ENCODE peak calls at places on chromosomes 6 and 20, in seven cellular contexts. One of them, this sample, is unnamed.

GRCh38 chr6:33729059-33729458 is 17.6 kb upstream of the UQCC2 start:
- DNase-seq in LoVo: no peak
- DNase-seq in ureter: no peak
- DNase-seq in stimulated activated CD8-positive, alpha-beta memory T cell treated with anti-CD3 and anti-CD28 coated beads, Interleukin-4, amount 100 ng/mL, for 1 hour: no peak
- DNase-seq in prostate gland: no peak
- DNase-seq in GM04503: no peak
- DNase-seq in fibroblast of pulmonary artery: no peak
- DNase-seq in this sample: no peak

GRCh38 chr6:3756516-3757010 is 5.0 kb upstream of the PXDC1 start:
- DNase-seq in stimulated activated CD8-positive, alpha-beta memory T cell treated with anti-CD3 and anti-CD28 coated beads, Interleukin-4, amount 100 ng/mL, for 1 hour: no peak
- DNase-seq in fibroblast of pulmonary artery: no peak
- DNase-seq in prostate gland: no peak
- DNase-seq in ureter: no peak
- DNase-seq in GM04503: no peak
- DNase-seq in LoVo: no peak
- DNase-seq in this sample: no peak

GRCh38 chr20:61127311-61128044 is 124.6 kb upstream of the CDH4 start:
- DNase-seq in ureter: no peak
- DNase-seq in fibroblast of pulmonary artery: peak; percentile 17
- DNase-seq in stimulated activated CD8-positive, alpha-beta memory T cell treated with anti-CD3 and anti-CD28 coated beads, Interleukin-4, amount 100 ng/mL, for 1 hour: no peak
- DNase-seq in GM04503: peak; percentile 41
- DNase-seq in prostate gland: no peak
- DNase-seq in LoVo: no peak
- DNase-seq in this sample: no peak

GRCh38 chr6:110530671-110531070 is 54.3 kb upstream of the SLC22A16 start:
- DNase-seq in ureter: no peak
- DNase-seq in GM04503: no peak
- DNase-seq in stimulated activated CD8-positive, alpha-beta memory T cell treated with anti-CD3 and anti-CD28 coated beads, Interleukin-4, amount 100 ng/mL, for 1 hour: no peak
- DNase-seq in LoVo: no peak
- DNase-seq in fibroblast of pulmonary artery: no peak
- DNase-seq in prostate gland: no peak
- DNase-seq in this sample: no peak

GRCh38 chr20:4898282-4898681 is 103.0 kb downstream of the SLC23A2 start:
- DNase-seq in LoVo: peak; percentile 73
- DNase-seq in stimulated activated CD8-positive, alpha-beta memory T cell treated with anti-CD3 and anti-CD28 coated beads, Interleukin-4, amount 100 ng/mL, for 1 hour: no peak
- DNase-seq in ureter: peak; percentile 67
- DNase-seq in GM04503: no peak
- DNase-seq in prostate gland: no peak
- DNase-seq in fibroblast of pulmonary artery: peak; percentile 68
- DNase-seq in this sample: peak; percentile 39

GRCh38 chr20:50271674-50272412 is 81.2 kb downstream of the CEBPB start:
- DNase-seq in GM04503: no peak
- DNase-seq in LoVo: no peak
- DNase-seq in fibroblast of pulmonary artery: no peak
- DNase-seq in prostate gland: no peak
- DNase-seq in ureter: no peak
- DNase-seq in stimulated activated CD8-positive, alpha-beta memory T cell treated with anti-CD3 and anti-CD28 coated beads, Interleukin-4, amount 100 ng/mL, for 1 hour: no peak
- DNase-seq in this sample: no peak

GRCh38 chr20:46312945-46313861 is 4.9 kb upstream of the CDH22 start:
- DNase-seq in GM04503: no peak
- DNase-seq in stimulated activated CD8-positive, alpha-beta memory T cell treated with anti-CD3 and anti-CD28 coated beads, Interleukin-4, amount 100 ng/mL, for 1 hour: no peak
- DNase-seq in fibroblast of pulmonary artery: no peak
- DNase-seq in LoVo: no peak
- DNase-seq in prostate gland: no peak
- DNase-seq in ureter: no peak
- DNase-seq in this sample: no peak

GRCh38 chr6:161870236-161870901 is 596.5 kb upstream of the AGPAT4 start:
- DNase-seq in ureter: no peak
- DNase-seq in fibroblast of pulmonary artery: no peak
- DNase-seq in stimulated activated CD8-positive, alpha-beta memory T cell treated with anti-CD3 and anti-CD28 coated beads, Interleukin-4, amount 100 ng/mL, for 1 hour: no peak
- DNase-seq in GM04503: no peak
- DNase-seq in LoVo: no peak
- DNase-seq in prostate gland: no peak
- DNase-seq in this sample: no peak

GRCh38 chr20:19497064-19497463 is 261.0 kb upstream of the RIN2 start:
- DNase-seq in ureter: no peak
- DNase-seq in LoVo: no peak
- DNase-seq in prostate gland: no peak
- DNase-seq in fibroblast of pulmonary artery: peak; percentile 3
- DNase-seq in stimulated activated CD8-positive, alpha-beta memory T cell treated with anti-CD3 and anti-CD28 coated beads, Interleukin-4, amount 100 ng/mL, for 1 hour: no peak
- DNase-seq in GM04503: peak; percentile 51
- DNase-seq in this sample: peak; percentile 44

GRCh38 chr6:163554663-163555062 is 140.1 kb downstream of the QKI start:
- DNase-seq in stimulated activated CD8-positive, alpha-beta memory T cell treated with anti-CD3 and anti-CD28 coated beads, Interleukin-4, amount 100 ng/mL, for 1 hour: peak; percentile 5
- DNase-seq in GM04503: no peak
- DNase-seq in LoVo: no peak
- DNase-seq in ureter: no peak
- DNase-seq in fibroblast of pulmonary artery: peak; percentile 53
- DNase-seq in prostate gland: no peak
- DNase-seq in this sample: peak; percentile 10

GRCh38 chr20:49045440-49046086 is 549 bp upstream of the CSE1L start:
- DNase-seq in ureter: no peak
- DNase-seq in fibroblast of pulmonary artery: no peak
- DNase-seq in LoVo: no peak
- DNase-seq in GM04503: no peak
- DNase-seq in prostate gland: peak; percentile 5
- DNase-seq in stimulated activated CD8-positive, alpha-beta memory T cell treated with anti-CD3 and anti-CD28 coated beads, Interleukin-4, amount 100 ng/mL, for 1 hour: peak; percentile 5
- DNase-seq in this sample: no peak

GRCh38 chr6:134636221-134636830 is 313.6 kb downstream of the ALDH8A1 start:
- DNase-seq in GM04503: no peak
- DNase-seq in LoVo: no peak
- DNase-seq in prostate gland: no peak
- DNase-seq in stimulated activated CD8-positive, alpha-beta memory T cell treated with anti-CD3 and anti-CD28 coated beads, Interleukin-4, amount 100 ng/mL, for 1 hour: no peak
- DNase-seq in fibroblast of pulmonary artery: no peak
- DNase-seq in ureter: no peak
- DNase-seq in this sample: no peak

GRCh38 chr6:41568585-41569384 is 22.6 kb downstream of the FOXP4 start:
- DNase-seq in stimulated activated CD8-positive, alpha-beta memory T cell treated with anti-CD3 and anti-CD28 coated beads, Interleukin-4, amount 100 ng/mL, for 1 hour: no peak
- DNase-seq in fibroblast of pulmonary artery: no peak
- DNase-seq in GM04503: no peak
- DNase-seq in prostate gland: peak; percentile 75
- DNase-seq in LoVo: no peak
- DNase-seq in ureter: no peak
- DNase-seq in this sample: no peak

GRCh38 chr20:59094576-59094975 is 52.0 kb upstream of the PRELID3B start:
- DNase-seq in fibroblast of pulmonary artery: no peak
- DNase-seq in stimulated activated CD8-positive, alpha-beta memory T cell treated with anti-CD3 and anti-CD28 coated beads, Interleukin-4, amount 100 ng/mL, for 1 hour: no peak
- DNase-seq in ureter: no peak
- DNase-seq in LoVo: no peak
- DNase-seq in GM04503: no peak
- DNase-seq in prostate gland: no peak
- DNase-seq in this sample: no peak

GRCh38 chr20:19885981-19886665 is 128.1 kb downstream of the RIN2 start:
- DNase-seq in stimulated activated CD8-positive, alpha-beta memory T cell treated with anti-CD3 and anti-CD28 coated beads, Interleukin-4, amount 100 ng/mL, for 1 hour: no peak
- DNase-seq in LoVo: peak; percentile 59
- DNase-seq in fibroblast of pulmonary artery: peak; percentile 53
- DNase-seq in prostate gland: peak; percentile 63
- DNase-seq in GM04503: peak; percentile 44
- DNase-seq in ureter: peak; percentile 61
- DNase-seq in this sample: no peak

GRCh38 chr6:35084511-35085203 is 56.5 kb downstream of the TCP11 start:
- DNase-seq in ureter: peak; percentile 35
- DNase-seq in LoVo: no peak
- DNase-seq in fibroblast of pulmonary artery: no peak
- DNase-seq in prostate gland: no peak
- DNase-seq in GM04503: no peak
- DNase-seq in stimulated activated CD8-positive, alpha-beta memory T cell treated with anti-CD3 and anti-CD28 coated beads, Interleukin-4, amount 100 ng/mL, for 1 hour: no peak
- DNase-seq in this sample: no peak

GRCh38 chr6:124026645-124027044 is 223.0 kb downstream of the NKAIN2 start:
- DNase-seq in ureter: no peak
- DNase-seq in LoVo: no peak
- DNase-seq in fibroblast of pulmonary artery: no peak
- DNase-seq in prostate gland: no peak
- DNase-seq in GM04503: no peak
- DNase-seq in stimulated activated CD8-positive, alpha-beta memory T cell treated with anti-CD3 and anti-CD28 coated beads, Interleukin-4, amount 100 ng/mL, for 1 hour: no peak
- DNase-seq in this sample: no peak

GRCh38 chr6:133631421-133631820 is 257.5 kb upstream of the TCF21 start:
- DNase-seq in stimulated activated CD8-positive, alpha-beta memory T cell treated with anti-CD3 and anti-CD28 coated beads, Interleukin-4, amount 100 ng/mL, for 1 hour: no peak
- DNase-seq in ureter: no peak
- DNase-seq in LoVo: no peak
- DNase-seq in prostate gland: no peak
- DNase-seq in GM04503: peak; percentile 53
- DNase-seq in fibroblast of pulmonary artery: peak; percentile 77
- DNase-seq in this sample: no peak

GRCh38 chr6:11824986-11825385 is 46.4 kb upstream of the ADTRP start:
- DNase-seq in GM04503: no peak
- DNase-seq in LoVo: no peak
- DNase-seq in prostate gland: no peak
- DNase-seq in ureter: no peak
- DNase-seq in fibroblast of pulmonary artery: peak; percentile 34
- DNase-seq in stimulated activated CD8-positive, alpha-beta memory T cell treated with anti-CD3 and anti-CD28 coated beads, Interleukin-4, amount 100 ng/mL, for 1 hour: no peak
- DNase-seq in this sample: no peak

GRCh38 chr6:134911532-134911931 is 38.4 kb downstream of the ALDH8A1 start:
- DNase-seq in ureter: no peak
- DNase-seq in GM04503: peak; percentile 67
- DNase-seq in LoVo: no peak
- DNase-seq in stimulated activated CD8-positive, alpha-beta memory T cell treated with anti-CD3 and anti-CD28 coated beads, Interleukin-4, amount 100 ng/mL, for 1 hour: no peak
- DNase-seq in fibroblast of pulmonary artery: peak; percentile 65
- DNase-seq in prostate gland: no peak
- DNase-seq in this sample: no peak

GRCh38 chr6:100996409-100996808 is 115.3 kb upstream of the ASCC3 start:
- DNase-seq in LoVo: no peak
- DNase-seq in GM04503: no peak
- DNase-seq in prostate gland: no peak
- DNase-seq in fibroblast of pulmonary artery: no peak
- DNase-seq in ureter: no peak
- DNase-seq in stimulated activated CD8-positive, alpha-beta memory T cell treated with anti-CD3 and anti-CD28 coated beads, Interleukin-4, amount 100 ng/mL, for 1 hour: no peak
- DNase-seq in this sample: no peak

GRCh38 chr20:39090881-39091280 is 128.7 kb downstream of the DHX35 start:
- DNase-seq in ureter: no peak
- DNase-seq in LoVo: no peak
- DNase-seq in stimulated activated CD8-positive, alpha-beta memory T cell treated with anti-CD3 and anti-CD28 coated beads, Interleukin-4, amount 100 ng/mL, for 1 hour: no peak
- DNase-seq in prostate gland: no peak
- DNase-seq in fibroblast of pulmonary artery: no peak
- DNase-seq in GM04503: no peak
- DNase-seq in this sample: no peak

GRCh38 chr20:59351148-59352040 is 51.0 kb downstream of the EDN3 start:
- DNase-seq in ureter: no peak
- DNase-seq in LoVo: peak; percentile 50
- DNase-seq in prostate gland: no peak
- DNase-seq in stimulated activated CD8-positive, alpha-beta memory T cell treated with anti-CD3 and anti-CD28 coated beads, Interleukin-4, amount 100 ng/mL, for 1 hour: no peak
- DNase-seq in fibroblast of pulmonary artery: no peak
- DNase-seq in GM04503: no peak
- DNase-seq in this sample: no peak

GRCh38 chr6:144957236-144957937 is 672.3 kb downstream of the UTRN start:
- DNase-seq in fibroblast of pulmonary artery: no peak
- DNase-seq in GM04503: no peak
- DNase-seq in stimulated activated CD8-positive, alpha-beta memory T cell treated with anti-CD3 and anti-CD28 coated beads, Interleukin-4, amount 100 ng/mL, for 1 hour: no peak
- DNase-seq in ureter: no peak
- DNase-seq in LoVo: no peak
- DNase-seq in prostate gland: no peak
- DNase-seq in this sample: no peak

GRCh38 chr6:125983246-125983945 is 2.9 kb upstream of the TRMT11 start:
- DNase-seq in GM04503: peak; percentile 53
- DNase-seq in prostate gland: no peak
- DNase-seq in LoVo: no peak
- DNase-seq in stimulated activated CD8-positive, alpha-beta memory T cell treated with anti-CD3 and anti-CD28 coated beads, Interleukin-4, amount 100 ng/mL, for 1 hour: no peak
- DNase-seq in fibroblast of pulmonary artery: peak; percentile 62
- DNase-seq in ureter: no peak
- DNase-seq in this sample: peak; percentile 56

GRCh38 chr20:4633780-4634179 is 87.9 kb upstream of the PRND start:
- DNase-seq in ureter: no peak
- DNase-seq in prostate gland: no peak
- DNase-seq in LoVo: no peak
- DNase-seq in fibroblast of pulmonary artery: peak; percentile 84
- DNase-seq in GM04503: peak; percentile 70
- DNase-seq in stimulated activated CD8-positive, alpha-beta memory T cell treated with anti-CD3 and anti-CD28 coated beads, Interleukin-4, amount 100 ng/mL, for 1 hour: no peak
- DNase-seq in this sample: peak; percentile 59

GRCh38 chr20:56573989-56574388 is 40.9 kb downstream of the FAM209B start:
- DNase-seq in GM04503: no peak
- DNase-seq in stimulated activated CD8-positive, alpha-beta memory T cell treated with anti-CD3 and anti-CD28 coated beads, Interleukin-4, amount 100 ng/mL, for 1 hour: no peak
- DNase-seq in prostate gland: no peak
- DNase-seq in ureter: no peak
- DNase-seq in LoVo: no peak
- DNase-seq in fibroblast of pulmonary artery: no peak
- DNase-seq in this sample: no peak

GRCh38 chr20:29878281-29878741 is 1379.2 kb upstream of the DEFB115 start:
- DNase-seq in stimulated activated CD8-positive, alpha-beta memory T cell treated with anti-CD3 and anti-CD28 coated beads, Interleukin-4, amount 100 ng/mL, for 1 hour: no peak
- DNase-seq in ureter: no peak
- DNase-seq in prostate gland: no peak
- DNase-seq in LoVo: no peak
- DNase-seq in fibroblast of pulmonary artery: peak; percentile 12
- DNase-seq in GM04503: no peak
- DNase-seq in this sample: no peak

GRCh38 chr6:40796280-40797223 is 209.4 kb upstream of the LRFN2 start:
- DNase-seq in stimulated activated CD8-positive, alpha-beta memory T cell treated with anti-CD3 and anti-CD28 coated beads, Interleukin-4, amount 100 ng/mL, for 1 hour: no peak
- DNase-seq in LoVo: no peak
- DNase-seq in ureter: no peak
- DNase-seq in prostate gland: no peak
- DNase-seq in fibroblast of pulmonary artery: peak; percentile 4
- DNase-seq in GM04503: no peak
- DNase-seq in this sample: no peak

GRCh38 chr20:61972910-61973508 is 92.7 kb downstream of the TAF4 start:
- DNase-seq in ureter: no peak
- DNase-seq in prostate gland: no peak
- DNase-seq in stimulated activated CD8-positive, alpha-beta memory T cell treated with anti-CD3 and anti-CD28 coated beads, Interleukin-4, amount 100 ng/mL, for 1 hour: no peak
- DNase-seq in LoVo: no peak
- DNase-seq in GM04503: no peak
- DNase-seq in fibroblast of pulmonary artery: no peak
- DNase-seq in this sample: no peak

GRCh38 chr6:11538799-11539468 is 1.4 kb downstream of the TMEM170B start:
- DNase-seq in fibroblast of pulmonary artery: no peak
- DNase-seq in ureter: no peak
- DNase-seq in LoVo: no peak
- DNase-seq in GM04503: no peak
- DNase-seq in stimulated activated CD8-positive, alpha-beta memory T cell treated with anti-CD3 and anti-CD28 coated beads, Interleukin-4, amount 100 ng/mL, for 1 hour: no peak
- DNase-seq in prostate gland: no peak
- DNase-seq in this sample: no peak

GRCh38 chr20:1877604-1878195 is 17.5 kb upstream of the SIRPA start:
- DNase-seq in LoVo: no peak
- DNase-seq in ureter: no peak
- DNase-seq in prostate gland: no peak
- DNase-seq in stimulated activated CD8-positive, alpha-beta memory T cell treated with anti-CD3 and anti-CD28 coated beads, Interleukin-4, amount 100 ng/mL, for 1 hour: no peak
- DNase-seq in fibroblast of pulmonary artery: no peak
- DNase-seq in GM04503: no peak
- DNase-seq in this sample: no peak

GRCh38 chr20:49426873-49427272 is 55.6 kb downstream of the KCNB1 start:
- DNase-seq in stimulated activated CD8-positive, alpha-beta memory T cell treated with anti-CD3 and anti-CD28 coated beads, Interleukin-4, amount 100 ng/mL, for 1 hour: no peak
- DNase-seq in ureter: no peak
- DNase-seq in fibroblast of pulmonary artery: no peak
- DNase-seq in prostate gland: no peak
- DNase-seq in LoVo: no peak
- DNase-seq in GM04503: no peak
- DNase-seq in this sample: no peak

GRCh38 chr6:166586424-166587156 is at the start of gene RAMACL:
- DNase-seq in fibroblast of pulmonary artery: no peak
- DNase-seq in stimulated activated CD8-positive, alpha-beta memory T cell treated with anti-CD3 and anti-CD28 coated beads, Interleukin-4, amount 100 ng/mL, for 1 hour: no peak
- DNase-seq in LoVo: no peak
- DNase-seq in ureter: no peak
- DNase-seq in prostate gland: no peak
- DNase-seq in GM04503: no peak
- DNase-seq in this sample: no peak

GRCh38 chr20:1327241-1327653 is 1.7 kb downstream of the SDCBP2 start:
- DNase-seq in fibroblast of pulmonary artery: peak; percentile 94
- DNase-seq in ureter: peak; percentile 43
- DNase-seq in prostate gland: no peak
- DNase-seq in stimulated activated CD8-positive, alpha-beta memory T cell treated with anti-CD3 and anti-CD28 coated beads, Interleukin-4, amount 100 ng/mL, for 1 hour: no peak
- DNase-seq in LoVo: peak; percentile 13
- DNase-seq in GM04503: peak; percentile 42
- DNase-seq in this sample: no peak

GRCh38 chr6:128516514-128516898 is 3.9 kb downstream of the PTPRK start:
- DNase-seq in GM04503: no peak
- DNase-seq in fibroblast of pulmonary artery: peak; percentile 40
- DNase-seq in prostate gland: no peak
- DNase-seq in ureter: no peak
- DNase-seq in LoVo: peak; percentile 56
- DNase-seq in stimulated activated CD8-positive, alpha-beta memory T cell treated with anti-CD3 and anti-CD28 coated beads, Interleukin-4, amount 100 ng/mL, for 1 hour: no peak
- DNase-seq in this sample: no peak

GRCh38 chr6:112348891-112349736 is 2.0 kb downstream of the RFPL4B start:
- DNase-seq in LoVo: no peak
- DNase-seq in prostate gland: no peak
- DNase-seq in stimulated activated CD8-positive, alpha-beta memory T cell treated with anti-CD3 and anti-CD28 coated beads, Interleukin-4, amount 100 ng/mL, for 1 hour: no peak
- DNase-seq in GM04503: no peak
- DNase-seq in fibroblast of pulmonary artery: no peak
- DNase-seq in ureter: no peak
- DNase-seq in this sample: no peak

GRCh38 chr20:3330046-3330741 is 77.3 kb downstream of the DNAAF9 start:
- DNase-seq in stimulated activated CD8-positive, alpha-beta memory T cell treated with anti-CD3 and anti-CD28 coated beads, Interleukin-4, amount 100 ng/mL, for 1 hour: no peak
- DNase-seq in prostate gland: no peak
- DNase-seq in GM04503: peak; percentile 42
- DNase-seq in fibroblast of pulmonary artery: peak; percentile 66
- DNase-seq in ureter: no peak
- DNase-seq in LoVo: no peak
- DNase-seq in this sample: peak; percentile 43

This sample was measured in AG09319.